ENCODE peak calls at places on chromosomes 16 and 17, in five cellular contexts. J is thyroid gland; C is CD8-positive, alpha-beta T cell; N is GM06990; F is GM23338. X is an unnamed sample.

GRCh38 chr17:15883617-15884111 is 61.3 kb upstream of the ADORA2B start:
- DNase-seq in J (no peak), C (no peak), N (no peak), F (no peak), X (no peak)

GRCh38 chr17:82114872-82115271 is 16.8 kb upstream of the FASN start:
- DNase-seq in C (no peak), J (no peak), F (no peak), N (no peak), X (no peak)

GRCh38 chr16:24525970-24526559 is 13.3 kb upstream of the RBBP6 start:
- DNase-seq in F (no peak), N (no peak), C (peak; percentile 23), J (no peak), X (peak; percentile 19)

GRCh38 chr17:64622931-64623654 is 39.0 kb downstream of the SMURF2 start:
- DNase-seq in C (no peak), F (no peak), N (no peak), J (no peak), X (no peak)

GRCh38 chr17:67221062-67221998 is 23.7 kb downstream of the HELZ start:
- DNase-seq in F (peak; percentile 54), C (no peak), N (no peak), J (peak; percentile 47), X (peak; percentile 22)

GRCh38 chr17:14792751-14793150 is 472.4 kb downstream of the PMP22 start:
- DNase-seq in J (peak; percentile 85), F (no peak), C (no peak), N (no peak), X (peak; percentile 70)

GRCh38 chr16:65667013-65667578 is 545.2 kb upstream of the CDH11 start:
- DNase-seq in F (peak; percentile 30), J (no peak), N (no peak), C (no peak), X (no peak)

GRCh38 chr17:35048685-35049379 is 14.7 kb downstream of the RFFL start:
- DNase-seq in N (no peak), J (no peak), F (no peak), C (no peak), X (no peak)

GRCh38 chr16:68711421-68712139 is 25.5 kb upstream of the CDH1 start:
- DNase-seq in J (no peak), F (no peak), N (peak; percentile 34), C (no peak), X (no peak)

GRCh38 chr16:8533509-8533908 is 56.8 kb downstream of the TMEM114 start:
- DNase-seq in J (no peak), C (no peak), F (no peak), N (no peak), X (no peak)

GRCh38 chr17:31074772-31075538 is 19.8 kb upstream of the NF1 start:
- DNase-seq in C (no peak), F (peak; percentile 84), J (peak; percentile 20), N (no peak), X (no peak)

GRCh38 chr17:82536220-82537201 is 17.0 kb downstream of the FOXK2 start:
- DNase-seq in C (no peak), N (no peak), F (no peak), J (peak; percentile 87), X (no peak)

GRCh38 chr17:75822800-75823166 is 21.4 kb downstream of the UNC13D start:
- DNase-seq in C (no peak), N (peak; percentile 5), J (no peak), F (no peak), X (no peak)

GRCh38 chr16:82027629-82028035 is 7.4 kb upstream of the HSD17B2 start:
- DNase-seq in N (no peak), J (no peak), C (no peak), F (no peak), X (no peak)

GRCh38 chr16:27727941-27728340 is 178.0 kb downstream of the KATNIP start:
- DNase-seq in C (no peak), N (no peak), J (no peak), F (no peak), X (no peak)

GRCh38 chr16:23692190-23692837 is 13.6 kb downstream of the PLK1 start:
- DNase-seq in J (no peak), C (no peak), F (no peak), N (no peak), X (no peak)

GRCh38 chr16:55506083-55506482 is 2.8 kb upstream of the LPCAT2 start:
- DNase-seq in F (no peak), J (no peak), C (no peak), N (no peak), X (no peak)

GRCh38 chr16:35431829-35432663 is 1972.6 kb downstream of the TP53TG3F start:
- DNase-seq in C (no peak), J (no peak), F (peak; percentile 25), N (no peak), X (no peak)

GRCh38 chr17:50661795-50662391 is 27.2 kb downstream of the ABCC3 start:
- DNase-seq in C (no peak), N (no peak), J (peak; percentile 96), F (peak; percentile 51), X (peak; percentile 63)

GRCh38 chr16:57194512-57194911 is 8.4 kb downstream of the RSPRY1 start:
- DNase-seq in C (no peak), J (no peak), F (no peak), N (no peak), X (no peak)

GRCh38 chr16:19392352-19392751 is 25.3 kb upstream of the TMC5 start:
- DNase-seq in C (no peak), F (no peak), J (no peak), N (no peak), X (no peak)

GRCh38 chr16:78127130-78127529 is 27.7 kb downstream of the WWOX start:
- DNase-seq in N (no peak), J (no peak), C (no peak), F (no peak), X (no peak)

GRCh38 chr17:43183921-43184320 is 12.9 kb downstream of the NBR1 start:
- DNase-seq in N (no peak), J (peak; percentile 85), C (no peak), F (no peak), X (no peak)
- H3K36me3 ChIP-seq in N (peaks cover 5% of the 10 kb centered on the region), J (peaks cover 45% of the 10 kb centered on the region), C (peaks cover 30% of the 10 kb centered on the region), F (peaks cover 11% of the 10 kb centered on the region), X (peaks cover 27% of the 10 kb centered on the region)

DNA sequence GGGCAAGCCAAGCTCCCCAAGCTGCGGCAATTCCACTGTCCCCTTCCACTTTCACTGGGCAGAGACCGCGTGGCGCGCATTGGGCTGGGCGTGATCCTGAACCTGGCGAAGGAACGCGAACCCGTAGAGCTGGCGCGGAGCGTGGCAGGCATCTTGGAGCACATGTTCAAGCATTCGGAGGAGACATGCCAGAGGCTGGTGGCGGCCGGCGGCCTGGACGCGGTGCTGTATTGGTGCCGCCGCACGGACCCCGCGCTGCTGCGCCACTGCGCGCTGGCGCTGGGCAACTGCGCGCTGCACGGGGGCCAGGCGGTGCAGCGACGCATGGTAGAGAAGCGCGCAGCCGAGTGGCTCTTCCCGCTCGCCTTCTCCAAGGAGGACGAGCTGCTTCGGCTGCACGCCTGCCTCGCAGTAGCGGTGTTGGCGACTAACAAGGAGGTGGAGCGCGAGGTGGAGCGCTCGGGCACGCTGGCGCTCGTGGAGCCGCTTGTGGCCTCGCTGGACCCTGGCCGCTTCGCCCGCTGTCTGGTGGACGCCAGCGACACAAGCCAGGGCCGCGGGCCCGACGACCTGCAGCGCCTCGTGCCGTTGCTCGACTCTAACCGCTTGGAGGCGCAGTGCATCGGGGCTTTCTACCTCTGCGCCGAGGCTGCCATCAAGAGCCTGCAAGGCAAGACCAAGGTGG is 9.8 kb downstream of the SARM1 start:
- DNase-seq in J (peak; percentile 41), F (peak; percentile 94), N (no peak), C (no peak), X (no peak)
- TF ChIP-seq CTCF in J (no peak), F (peak; percentile 68), N (no peak), C (no peak), X (no peak)

GRCh38 chr17:41988418-41988817 is 21.8 kb downstream of the CNP start:
- DNase-seq in J (no peak), F (no peak), C (no peak), N (no peak), X (no peak)

GRCh38 chr17:41984454-41984853 is 17.9 kb downstream of the CNP start:
- DNase-seq in F (no peak), C (no peak), N (no peak), J (no peak), X (no peak)

GRCh38 chr17:41986634-41987033 is 20.0 kb downstream of the CNP start:
- DNase-seq in N (no peak), C (no peak), J (no peak), F (no peak), X (no peak)

GRCh38 chr17:41987642-41988041 is 21.0 kb downstream of the CNP start:
- DNase-seq in N (no peak), F (no peak), C (no peak), J (no peak), X (no peak)

DNA sequence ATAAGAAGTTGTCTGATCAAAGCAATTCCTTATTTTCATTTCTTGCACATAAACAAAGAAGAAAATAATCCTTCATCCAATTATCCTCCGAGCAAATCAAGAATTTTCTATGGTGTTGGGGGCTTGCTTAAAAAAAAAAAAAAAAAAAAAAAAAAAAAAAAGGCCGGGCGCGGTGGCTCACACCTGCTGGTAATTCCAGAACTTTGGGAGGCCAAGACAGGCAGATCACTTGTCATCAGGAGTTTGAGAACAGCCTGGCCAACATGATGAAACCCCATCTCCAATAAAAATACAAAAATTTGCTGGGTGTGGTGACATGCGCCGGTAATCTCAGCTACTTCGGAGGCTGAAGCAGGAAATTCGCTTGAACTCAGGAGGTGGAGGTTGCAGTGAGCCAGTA is 19.3 kb downstream of the CNP start:
- DNase-seq in C (no peak), N (no peak), F (no peak), J (no peak), X (no peak)
- H3K36me3 ChIP-seq in C (peaks cover 50% of the 10 kb centered on the region), N (peaks cover 33% of the 10 kb centered on the region), F (peaks cover 83% of the 10 kb centered on the region), J (peaks cover 76% of the 10 kb centered on the region), X (peaks cover 13% of the 10 kb centered on the region)

GRCh38 chr17:7502987-7503386 is 18.8 kb downstream of the POLR2A start:
- DNase-seq in N (no peak), J (no peak), F (peak; percentile 78), C (no peak), X (no peak)
- TF ChIP-seq CTCF in N (peak; percentile 22), J (no peak), F (peak; percentile 52), C (no peak), X (no peak)

X was measured in body of pancreas.